ENCODE peak calls at places on chromosomes 1 and 21, in four cellular contexts. X is LNCaP clone FGC; B is choroid plexus epithelial cell; D is CD8-positive, alpha-beta T cell. P is an unnamed sample.

GRCh38 chr1:240234477-240235225 is 143.0 kb downstream of the FMN2 start:
- DNase-seq in B (no peak), X (no peak), D (no peak), P (peak; percentile 85)

GRCh38 chr1:39204441-39205081 is at the start of gene MACF1:
- DNase-seq in B (peak; percentile 98), X (no peak), D (peak; percentile 44), P (peak; percentile 92)

GRCh38 chr21:26797878-26798456 is 47.2 kb downstream of the ADAMTS1 start:
- DNase-seq in B (no peak), X (no peak), D (no peak), P (no peak)

GRCh38 chr1:115495603-115496002 is 146.2 kb upstream of the VANGL1 start:
- DNase-seq in D (no peak), X (no peak), B (peak; percentile 35), P (peak; percentile 50)

GRCh38 chr1:8070381-8070811 is 44.3 kb upstream of the ERRFI1 start:
- DNase-seq in X (peak; percentile 95), B (peak; percentile 31), D (no peak), P (peak; percentile 10)

GRCh38 chr1:202274611-202275010 is 67.1 kb downstream of the UBE2T start:
- DNase-seq in B (peak; percentile 50), D (peak; percentile 34), X (no peak), P (no peak)

GRCh38 chr1:226436855-226437491 is 29.1 kb upstream of the PARP1 start:
- DNase-seq in D (no peak), B (no peak), X (no peak), P (no peak)

GRCh38 chr1:116732726-116733125 is 21.5 kb upstream of the CD2 start:
- DNase-seq in B (no peak), D (no peak), X (no peak), P (no peak)

GRCh38 chr1:223007250-223007649 is 135.8 kb downstream of the TLR5 start:
- DNase-seq in X (no peak), D (no peak), B (peak; percentile 27), P (no peak)
- H3K4me3 ChIP-seq in X (no peak overlapping the region), D (no peak overlapping the region), B (no peak overlapping the region), P (no peak overlapping the region)

DNA sequence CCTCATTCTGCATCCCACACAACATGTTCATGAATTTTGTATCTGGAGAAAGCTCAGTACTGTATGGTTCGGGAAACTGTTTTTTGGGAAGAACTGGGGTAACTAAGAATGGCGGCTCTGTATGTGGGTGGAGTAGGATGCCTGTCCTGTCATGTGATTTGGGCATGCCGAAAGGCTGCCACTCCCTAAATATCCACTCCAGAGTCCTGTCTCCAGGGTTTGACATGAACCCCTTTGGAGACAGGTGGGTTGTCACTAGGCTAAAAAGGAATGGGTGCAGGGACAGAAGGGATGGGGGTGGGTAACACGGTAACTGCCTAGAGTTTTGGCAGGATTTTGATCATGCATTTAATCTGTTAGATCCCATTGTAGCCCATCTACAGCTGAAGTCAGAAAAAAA is 150.2 kb downstream of the KCNJ6 start:
- DNase-seq in X (no peak), B (no peak), D (no peak), P (no peak)
- TF ChIP-seq CTCF in X (no peak), B (no peak), D (no peak), P (no peak)

GRCh38 chr1:223363856-223364684 is at the start of gene SUSD4:
- DNase-seq in B (no peak), D (peak; percentile 78), X (peak; percentile 17), P (no peak)
- H3K4me3 ChIP-seq in B (no peak within 1 kb of the TSS), D (peak within 1 kb of the TSS; percentile 70), X (peak within 1 kb of the TSS; percentile 58), P (peak within 1 kb of the TSS; percentile 18)

DNA sequence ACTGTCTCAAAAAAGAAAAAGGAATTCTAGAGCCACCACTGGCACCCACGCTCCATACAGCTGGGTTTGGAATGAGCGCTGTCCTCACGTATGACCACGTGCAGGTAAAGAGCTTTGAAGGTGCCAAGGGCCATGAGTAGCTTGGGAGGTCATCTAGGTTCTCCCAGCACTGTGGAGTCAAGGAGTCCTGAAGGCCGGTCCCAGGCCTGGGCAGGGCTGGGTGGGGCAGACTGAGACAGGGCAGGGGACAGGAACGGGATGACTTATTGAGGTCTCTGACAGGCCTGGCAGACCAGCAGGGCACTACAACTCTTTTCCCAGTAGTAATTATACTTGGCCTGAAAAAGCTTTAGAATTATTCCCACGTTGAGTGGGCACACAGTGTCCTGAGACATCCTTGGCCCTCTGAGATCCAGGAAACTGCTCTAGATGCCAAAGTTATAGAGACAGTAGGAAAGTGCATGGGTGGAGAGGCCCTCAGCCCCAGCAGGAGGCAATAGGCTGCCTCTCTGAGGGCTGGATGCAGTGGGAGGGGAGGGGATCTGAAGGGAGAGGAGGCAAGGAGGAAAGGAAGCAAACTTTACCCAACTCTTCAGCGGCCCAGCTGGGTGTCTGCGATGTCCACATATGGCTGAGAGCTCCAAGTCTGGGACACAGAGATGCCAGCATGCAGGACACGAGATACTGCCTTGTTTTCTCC is 1.8 kb upstream of the CDA start:
- DNase-seq in D (no peak), B (peak; percentile 30), X (no peak), P (peak; percentile 26)
- TF ChIP-seq CTCF in D (no peak), B (peak; percentile 31), X (no peak), P (no peak)

GRCh38 chr1:22736496-22737088 is 26.0 kb downstream of the EPHB2 start:
- DNase-seq in X (no peak), B (no peak), D (no peak), P (no peak)

GRCh38 chr1:22738069-22738435 is 27.4 kb downstream of the EPHB2 start:
- DNase-seq in D (no peak), B (no peak), X (no peak), P (no peak)

GRCh38 chr1:22738522-22738921 is 27.9 kb downstream of the EPHB2 start:
- DNase-seq in D (no peak), X (no peak), B (no peak), P (no peak)

GRCh38 chr1:22739648-22740385 is 29.2 kb downstream of the EPHB2 start:
- DNase-seq in D (no peak), B (peak; percentile 84), X (no peak), P (peak; percentile 86)

GRCh38 chr1:22737374-22738068 is 26.9 kb downstream of the EPHB2 start:
- DNase-seq in D (no peak), X (no peak), B (no peak), P (no peak)
- H3K4me3 ChIP-seq in D (no peak overlapping the region), X (no peak overlapping the region), B (no peak overlapping the region), P (no peak overlapping the region)